ENCODE peak calls at places on chromosomes 5 and 9, in seven cellular contexts. G, B, E, W, H, Z and N are unnamed samples.
A peak's percentile ranks its signal among the peaks of the same experiment; 100 is the strongest.

GRCh38 chr5:32098291-32098690 is 75.8 kb downstream of the GOLPH3 start:
- DNase-seq in G (no peak), B (peak; percentile 20), E (no peak), W (no peak), H (no peak), Z (no peak), N (no peak)

GRCh38 chr9:106859957-106860715 is 2.8 kb upstream of the ZNF462 start:
- DNase-seq in G (no peak), B (no peak), E (no peak), W (peak; percentile 41), H (peak; percentile 83), Z (peak; percentile 82), N (peak; percentile 84)

GRCh38 chr5:91150636-91151035 is 232.5 kb downstream of the ARRDC3 start:
- DNase-seq in G (no peak), B (no peak), E (no peak), W (no peak), H (no peak), Z (no peak), N (no peak)

GRCh38 chr5:66207800-66208561 is 63.9 kb downstream of the SREK1 start:
- DNase-seq in G (no peak), B (no peak), E (no peak), W (no peak), H (no peak), Z (peak; percentile 85), N (no peak)

GRCh38 chr5:174794941-174795672 is 70.7 kb downstream of the MSX2 start:
- DNase-seq in G (no peak), B (no peak), E (no peak), W (no peak), H (no peak), Z (no peak), N (no peak)

GRCh38 chr5:39273314-39273954 is 54.1 kb upstream of the FYB1 start:
- DNase-seq in G (no peak), B (no peak), E (no peak), W (no peak), H (no peak), Z (no peak), N (no peak)

GRCh38 chr5:123132330-123132729 is 43.3 kb downstream of the PRDM6 start:
- DNase-seq in G (no peak), B (no peak), E (no peak), W (peak; percentile 41), H (no peak), Z (no peak), N (no peak)

GRCh38 chr5:41413067-41413466 is 97.3 kb downstream of the PLCXD3 start:
- DNase-seq in G (no peak), B (no peak), E (no peak), W (no peak), H (no peak), Z (no peak), N (no peak)

GRCh38 chr5:128196791-128197190 is 113.2 kb downstream of the SLC12A2 start:
- DNase-seq in G (peak; percentile 44), B (no peak), E (no peak), W (no peak), H (no peak), Z (no peak), N (no peak)

GRCh38 chr5:40367260-40367659 is 312.5 kb upstream of the PTGER4 start:
- DNase-seq in G (no peak), B (no peak), E (no peak), W (no peak), H (no peak), Z (no peak), N (no peak)

GRCh38 chr9:20558609-20559016 is 63.7 kb downstream of the MLLT3 start:
- DNase-seq in G (no peak), B (no peak), E (no peak), W (no peak), H (no peak), Z (no peak), N (no peak)

GRCh38 chr9:129221979-129222635 is 44.0 kb upstream of the IER5L start:
- DNase-seq in G (no peak), B (no peak), E (no peak), W (no peak), H (peak; percentile 75), Z (no peak), N (no peak)

GRCh38 chr5:161960314-161960713 is 107.3 kb upstream of the GABRG2 start:
- DNase-seq in G (no peak), B (no peak), E (no peak), W (no peak), H (no peak), Z (no peak), N (no peak)

GRCh38 chr9:37034320-37034937 is 361 bp upstream of the PAX5 start:
- DNase-seq in G (no peak), B (no peak), E (no peak), W (no peak), H (peak; percentile 85), Z (no peak), N (no peak)

GRCh38 chr5:43232943-43233833 is 41.2 kb downstream of the NIM1K start:
- DNase-seq in G (no peak), B (no peak), E (no peak), W (peak; percentile 22), H (no peak), Z (no peak), N (no peak)

DNA sequence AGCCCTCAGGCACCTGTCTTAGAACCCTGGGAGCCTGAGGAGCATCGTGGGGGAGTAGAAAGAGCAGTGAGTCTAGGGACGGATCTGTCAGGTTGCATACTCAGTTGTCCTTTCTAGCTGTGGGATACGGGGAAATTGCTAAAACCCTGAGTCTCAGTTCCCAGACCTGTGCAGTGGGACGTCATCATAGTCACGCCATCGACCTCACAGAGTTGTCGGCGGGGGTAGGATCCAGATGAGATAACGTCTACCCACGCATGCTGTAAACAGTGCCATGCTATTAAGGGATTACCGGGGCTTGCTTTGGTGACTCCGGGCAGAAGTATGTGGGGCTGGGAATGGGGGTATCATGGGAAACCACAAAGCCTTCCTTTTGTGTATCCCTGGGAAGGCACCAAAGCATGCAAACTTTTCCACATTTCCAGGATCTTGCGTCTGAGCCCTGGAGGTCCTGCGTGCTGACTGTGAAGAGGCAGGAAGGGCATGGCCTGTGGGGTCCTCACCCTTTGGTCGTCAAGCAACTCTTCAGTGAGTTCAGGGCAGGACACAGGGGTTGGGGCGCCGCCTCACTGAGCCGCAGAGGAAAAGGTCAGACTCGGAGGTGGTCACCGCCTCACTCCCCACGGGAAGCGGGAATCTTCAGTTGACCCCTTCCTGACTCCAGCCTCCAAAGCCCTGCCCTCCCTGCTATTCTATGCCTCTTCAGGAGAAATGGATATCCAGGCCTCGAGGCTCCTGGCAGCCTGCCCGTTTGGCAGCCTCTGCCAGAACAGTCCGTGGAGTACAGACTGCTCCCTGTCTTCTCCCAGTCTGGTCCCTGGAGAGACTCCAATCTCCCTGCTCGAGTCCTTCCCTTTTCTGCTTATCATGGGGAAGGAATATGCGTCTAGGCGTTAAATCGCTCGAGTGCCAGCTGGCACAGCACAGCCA is 186.8 kb upstream of the KLF9 start:
- DNase-seq in G (no peak), B (peak; percentile 84), E (peak; percentile 91), W (peak; percentile 90), H (no peak), Z (peak; percentile 99), N (peak; percentile 95)
- TF ChIP-seq EP300 in G (no peak), B (peak; percentile 99), E (peak; percentile 94), W (peak; percentile 46), H (no peak), Z (peak; percentile 96), N (peak; percentile 45)

DNA sequence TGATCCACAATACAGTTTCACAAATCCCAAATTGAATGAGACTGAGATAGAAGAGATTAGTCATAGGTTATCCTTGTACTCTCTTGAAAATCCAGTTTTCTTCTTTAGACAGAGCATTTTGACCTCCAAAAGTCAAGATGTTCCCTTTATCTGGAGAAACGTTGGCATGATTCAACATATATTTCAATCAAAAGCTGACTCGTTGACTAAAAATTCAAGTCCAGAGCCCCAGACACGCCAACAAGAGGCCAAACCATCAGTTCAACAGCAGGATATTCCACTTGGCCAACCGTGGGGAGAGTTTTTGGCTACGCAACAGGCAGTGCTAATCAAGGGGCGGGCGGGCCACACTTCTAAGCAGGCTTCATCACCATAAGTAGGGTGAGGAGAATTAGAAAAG is 119.2 kb downstream of the SLIT3 start:
- DNase-seq in G (no peak), B (no peak), E (no peak), W (no peak), H (no peak), Z (no peak), N (no peak)
- H3K4me1 ChIP-seq in G (no peaks in the 10 kb centered on the region), B (no peaks in the 10 kb centered on the region), E (no peaks in the 10 kb centered on the region), W (no peaks in the 10 kb centered on the region), H (no peaks in the 10 kb centered on the region), Z (peaks cover 6% of the 10 kb centered on the region), N (peaks cover 3% of the 10 kb centered on the region)

GRCh38 chr5:60903356-60903755 is 41.5 kb downstream of the ERCC8 start:
- DNase-seq in G (no peak), B (no peak), E (no peak), W (no peak), H (no peak), Z (no peak), N (no peak)
- TF ChIP-seq EP300 in G (no peak), B (no peak), E (no peak), W (no peak), H (no peak), Z (no peak), N (no peak)

GRCh38 chr5:134543820-134544692 is 18.6 kb downstream of the JADE2 start:
- DNase-seq in G (no peak), B (no peak), E (no peak), W (no peak), H (no peak), Z (no peak), N (no peak)

GRCh38 chr5:134541736-134542376 is 16.4 kb downstream of the JADE2 start:
- DNase-seq in G (peak; percentile 56), B (peak; percentile 48), E (no peak), W (peak; percentile 56), H (peak; percentile 85), Z (no peak), N (no peak)

GRCh38 chr5:134539732-134540131 is 14.3 kb downstream of the JADE2 start:
- DNase-seq in G (no peak), B (no peak), E (no peak), W (no peak), H (peak; percentile 88), Z (no peak), N (no peak)

GRCh38 chr5:134538296-134538695 is 12.8 kb downstream of the JADE2 start:
- DNase-seq in G (peak; percentile 17), B (no peak), E (no peak), W (no peak), H (no peak), Z (no peak), N (no peak)

DNA sequence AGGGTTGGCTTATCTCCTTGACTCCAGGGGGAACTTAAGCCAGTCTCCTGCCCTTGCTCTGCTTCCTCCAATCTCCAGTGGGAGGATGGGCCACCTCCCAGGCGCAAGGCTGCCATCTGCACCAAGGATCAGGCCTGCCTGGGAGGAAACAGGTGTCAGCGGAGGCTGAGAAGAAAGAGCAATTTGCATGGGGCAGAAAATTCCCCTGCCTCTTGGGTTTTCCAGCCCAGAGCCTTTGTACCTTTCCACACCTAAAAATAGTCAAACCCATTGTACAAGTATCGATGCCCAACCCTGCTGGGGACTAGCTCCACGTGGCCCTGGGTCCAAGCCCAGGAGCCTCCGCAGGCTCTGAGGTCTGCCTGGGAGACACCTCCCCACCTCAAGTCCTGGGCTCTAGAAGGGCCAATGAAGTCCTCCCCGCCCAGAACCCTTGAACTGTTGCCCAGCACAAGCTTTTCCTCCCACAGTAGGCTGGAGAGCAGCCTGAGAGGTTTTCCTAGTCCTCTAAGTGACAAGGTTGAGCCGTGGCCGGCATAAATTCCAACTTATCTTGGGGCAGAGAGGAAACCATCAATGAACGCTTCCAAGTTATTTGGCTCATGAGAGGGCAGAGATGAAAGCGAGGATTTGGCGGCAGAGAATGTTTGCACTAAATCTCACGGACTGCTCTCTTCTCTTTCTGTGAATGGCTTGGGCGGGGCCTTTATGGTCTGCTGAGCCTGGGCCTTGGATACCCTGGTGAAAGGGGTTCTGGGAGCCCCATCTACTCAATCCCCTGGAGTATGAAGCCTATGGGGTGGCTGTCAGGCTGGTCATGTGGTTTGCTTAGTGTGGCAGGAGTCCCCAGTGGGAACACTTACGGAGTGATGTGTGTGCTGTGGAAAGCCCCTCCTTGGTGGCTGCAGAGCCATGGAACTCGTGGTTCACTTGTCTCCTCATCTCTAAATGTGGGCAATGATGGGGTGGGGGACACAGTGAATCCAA is 15.6 kb downstream of the JADE2 start:
- DNase-seq in G (no peak), B (no peak), E (no peak), W (peak; percentile 44), H (no peak), Z (no peak), N (no peak)
- H3K4me1 ChIP-seq in G (no peaks in the 10 kb centered on the region), B (peaks cover 10% of the 10 kb centered on the region), E (peaks cover 28% of the 10 kb centered on the region), W (peaks cover 26% of the 10 kb centered on the region), H (peaks cover 11% of the 10 kb centered on the region), Z (peaks cover 24% of the 10 kb centered on the region), N (peaks cover 41% of the 10 kb centered on the region)